ENCODE peak calls at places on chromosomes 6 and 20, in nine cellular contexts. S is AG10803; P is CD8-positive, alpha-beta T cell; V is suprapubic skin; W is GM12865; Y is heart left ventricle; A is epithelial cell of proximal tubule; Q is breast epithelium; M is endodermal cell. O is an unnamed sample.

GRCh38 chr20:63891061-63892002 is 3.6 kb upstream of the DNAJC5 start:
- DNase-seq in V (no peak), P (no peak), Y (no peak), W (no peak), Q (no peak), S (no peak), A (no peak), M (peak), O (peak)

GRCh38 chr6:16712931-16713484 is 48.3 kb downstream of the ATXN1 start:
- DNase-seq in Y (peak), Q (no peak), A (peak), V (no peak), P (no peak), W (peak), M (peak), S (peak), O (peak)

GRCh38 chr20:881051-881820 is 34.9 kb downstream of the ANGPT4 start:
- DNase-seq in W (peak), V (no peak), A (no peak), Q (no peak), S (peak), Y (no peak), M (no peak), P (no peak), O (peak)

GRCh38 chr20:45407783-45408645 is at the start of gene DBNDD2:
- DNase-seq in Q (no peak), P (no peak), A (no peak), V (no peak), Y (peak), M (no peak), S (no peak), W (no peak), O (peak)

GRCh38 chr6:170024940-170025339 is 265.9 kb downstream of the DLL1 start:
- DNase-seq in Q (peak), W (no peak), S (peak), A (no peak), Y (no peak), P (no peak), M (peak), V (peak), O (peak)

GRCh38 chr20:47392015-47392720 is 35.7 kb upstream of the ZMYND8 start:
- DNase-seq in M (no peak), V (no peak), A (peak), W (peak), P (no peak), Q (no peak), Y (no peak), S (peak), O (peak)

GRCh38 chr6:3750324-3751018 is 1.0 kb downstream of the PXDC1 start:
- DNase-seq in A (no peak), Y (peak), W (no peak), Q (peak), V (peak), P (no peak), M (peak), S (peak), O (peak)

GRCh38 chr6:15956205-15957106 is 172.4 kb upstream of the MYLIP start:
- DNase-seq in M (no peak), Y (no peak), A (no peak), Q (no peak), W (no peak), P (no peak), V (no peak), S (no peak), O (no peak)

GRCh38 chr6:107744927-107745326 is 79.2 kb downstream of the SCML4 start:
- DNase-seq in M (no peak), W (no peak), S (no peak), Y (no peak), A (no peak), Q (no peak), P (no peak), V (no peak), O (no peak)

GRCh38 chr20:63177134-63177784 is 38.7 kb downstream of the YTHDF1 start:
- DNase-seq in W (peak), A (no peak), Q (no peak), M (peak), S (no peak), P (no peak), V (no peak), Y (no peak), O (peak)

GRCh38 chr6:81998432-81998831 is 246.0 kb upstream of the TENT5A start:
- DNase-seq in Q (no peak), V (no peak), P (no peak), Y (no peak), A (no peak), M (no peak), S (peak), W (no peak), O (peak)

GRCh38 chr20:41140226-41141133 is 3.1 kb downstream of the PLCG1 start:
- DNase-seq in P (no peak), Y (no peak), Q (no peak), M (no peak), W (no peak), A (no peak), V (no peak), S (no peak), O (no peak)

GRCh38 chr6:161443868-161444267 is 170.0 kb upstream of the AGPAT4 start:
- DNase-seq in S (peak), Q (no peak), P (no peak), A (no peak), V (no peak), W (no peak), M (peak), Y (peak), O (no peak)

GRCh38 chr6:1901556-1901955 is 291.8 kb downstream of the FOXC1 start:
- DNase-seq in P (no peak), S (peak), A (no peak), Q (no peak), V (no peak), W (no peak), M (no peak), Y (no peak), O (peak)

GRCh38 chr6:144377586-144377985 is 92.5 kb downstream of the UTRN start:
- DNase-seq in V (no peak), A (no peak), Q (no peak), Y (no peak), P (no peak), S (peak), W (no peak), M (no peak), O (peak)

GRCh38 chr6:150169609-150170008 is 26.8 kb downstream of the PPP1R14C start:
- DNase-seq in Y (no peak), A (peak), P (no peak), W (peak), S (peak), V (no peak), Q (no peak), M (no peak), O (peak)

GRCh38 chr20:62602550-62602949 is 39.8 kb upstream of the SLCO4A1 start:
- DNase-seq in S (no peak), M (no peak), Y (peak), P (no peak), Q (peak), W (no peak), V (no peak), A (no peak), O (no peak)

GRCh38 chr6:151616600-151616999 is 122.8 kb downstream of the CCDC170 start:
- DNase-seq in S (no peak), V (no peak), Y (no peak), Q (no peak), A (no peak), W (no peak), P (no peak), M (no peak), O (no peak)

GRCh38 chr6:119147101-119148053 is 68.9 kb upstream of the FAM184A start:
- DNase-seq in Y (no peak), S (peak), M (no peak), A (peak), P (no peak), V (no peak), Q (no peak), W (peak), O (peak)

GRCh38 chr20:54320148-54320607 is 112.3 kb downstream of the PFDN4 start:
- DNase-seq in M (peak), A (no peak), Q (no peak), Y (no peak), P (no peak), W (no peak), S (no peak), V (no peak), O (peak)

GRCh38 chr6:163529605-163530004 is 115.1 kb downstream of the QKI start:
- DNase-seq in A (peak), Y (no peak), P (no peak), S (peak), Q (no peak), V (no peak), W (no peak), M (no peak), O (peak)

GRCh38 chr20:12928755-12929401 is 79.9 kb upstream of the SPTLC3 start:
- DNase-seq in M (no peak), Y (no peak), W (no peak), S (peak), A (peak), P (no peak), V (no peak), Q (no peak), O (peak)

GRCh38 chr20:46558511-46558959 is 8.1 kb upstream of the OCSTAMP start:
- DNase-seq in A (peak), W (no peak), V (no peak), Y (peak), P (no peak), M (no peak), Q (no peak), S (peak), O (peak)

GRCh38 chr6:169324661-169325459 is 71.2 kb upstream of the THBS2 start:
- DNase-seq in Q (no peak), A (no peak), P (no peak), S (peak), V (no peak), M (no peak), W (no peak), Y (no peak), O (peak)

GRCh38 chr6:24936641-24937317 is 1.0 kb upstream of the RIPOR2 start:
- DNase-seq in S (no peak), A (no peak), V (no peak), M (no peak), Q (no peak), W (peak), Y (no peak), P (no peak), O (peak)

GRCh38 chr6:7975764-7976146 is 65.2 kb upstream of the TXNDC5 start:
- DNase-seq in M (peak), W (peak), Q (peak), V (no peak), Y (no peak), S (peak), A (no peak), P (no peak), O (no peak)

GRCh38 chr20:51184289-51184688 is 161.4 kb upstream of the KCNG1 start:
- DNase-seq in V (no peak), Q (no peak), M (no peak), Y (no peak), A (no peak), P (no peak), W (no peak), S (peak), O (no peak)

GRCh38 chr20:51275816-51276215 is 252.9 kb upstream of the KCNG1 start:
- DNase-seq in P (no peak), W (no peak), Q (no peak), A (no peak), M (no peak), V (no peak), Y (no peak), S (peak), O (peak)

GRCh38 chr6:131183427-131184095 is 48.3 kb downstream of the AKAP7 start:
- DNase-seq in Y (no peak), V (no peak), A (no peak), W (no peak), S (no peak), P (no peak), M (peak), Q (no peak), O (no peak)
- TF ChIP-seq CTCF in Y (no peak), V (no peak), A (no peak), W (no peak), S (no peak), P (no peak), M (no peak), Q (no peak), O (no peak)

DNA sequence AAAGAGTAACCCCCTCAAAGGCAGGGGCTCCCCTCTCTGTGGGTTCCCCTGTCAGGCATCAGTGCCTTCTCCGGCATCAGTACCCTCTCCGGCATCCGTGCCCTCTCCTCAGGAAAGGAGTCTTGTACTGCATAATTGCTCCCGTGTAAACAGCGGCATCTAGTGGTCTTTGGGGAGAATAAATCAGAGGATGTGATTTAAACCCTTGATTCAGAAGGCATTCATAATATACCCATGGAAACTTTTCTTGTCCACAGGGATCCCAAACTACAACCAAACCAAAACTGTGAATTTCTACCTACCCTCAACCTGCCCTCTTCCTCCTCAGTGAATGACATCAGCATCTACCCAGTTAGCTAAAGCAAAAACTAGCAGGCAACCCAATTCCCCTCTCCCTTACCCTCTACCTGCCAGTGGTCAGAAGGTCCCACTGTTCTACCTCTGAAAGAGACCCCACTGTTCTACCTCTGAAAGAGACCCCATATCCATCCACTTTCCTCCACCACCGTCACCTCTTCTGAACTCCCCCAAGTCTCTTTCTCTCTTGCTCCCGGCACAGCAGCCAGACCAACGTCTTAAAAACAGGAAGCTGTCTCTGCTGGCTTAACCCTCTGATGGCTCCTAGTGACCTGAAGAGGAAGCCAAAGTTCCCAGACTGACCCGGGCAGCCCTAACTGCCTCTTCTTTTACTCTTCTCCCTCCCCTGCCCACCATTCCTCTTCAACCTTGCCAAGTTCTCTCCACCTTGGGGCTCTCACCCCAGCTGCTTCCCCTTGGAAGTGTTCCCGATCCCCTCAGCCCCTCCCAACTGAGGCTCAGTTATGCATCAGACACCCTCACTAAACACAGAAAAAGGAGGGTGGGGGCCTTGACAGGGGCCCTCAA is 27.2 kb downstream of the UBE2V1 start:
- DNase-seq in Y (peak), W (peak), Q (no peak), A (no peak), M (peak), P (no peak), S (peak), V (peak), O (peak)
- H3K4me3 ChIP-seq in Y (no peak), W (no peak), Q (peak), A (peak), M (no peak), P (peak), S (peak), V (peak), O (peak)

DNA sequence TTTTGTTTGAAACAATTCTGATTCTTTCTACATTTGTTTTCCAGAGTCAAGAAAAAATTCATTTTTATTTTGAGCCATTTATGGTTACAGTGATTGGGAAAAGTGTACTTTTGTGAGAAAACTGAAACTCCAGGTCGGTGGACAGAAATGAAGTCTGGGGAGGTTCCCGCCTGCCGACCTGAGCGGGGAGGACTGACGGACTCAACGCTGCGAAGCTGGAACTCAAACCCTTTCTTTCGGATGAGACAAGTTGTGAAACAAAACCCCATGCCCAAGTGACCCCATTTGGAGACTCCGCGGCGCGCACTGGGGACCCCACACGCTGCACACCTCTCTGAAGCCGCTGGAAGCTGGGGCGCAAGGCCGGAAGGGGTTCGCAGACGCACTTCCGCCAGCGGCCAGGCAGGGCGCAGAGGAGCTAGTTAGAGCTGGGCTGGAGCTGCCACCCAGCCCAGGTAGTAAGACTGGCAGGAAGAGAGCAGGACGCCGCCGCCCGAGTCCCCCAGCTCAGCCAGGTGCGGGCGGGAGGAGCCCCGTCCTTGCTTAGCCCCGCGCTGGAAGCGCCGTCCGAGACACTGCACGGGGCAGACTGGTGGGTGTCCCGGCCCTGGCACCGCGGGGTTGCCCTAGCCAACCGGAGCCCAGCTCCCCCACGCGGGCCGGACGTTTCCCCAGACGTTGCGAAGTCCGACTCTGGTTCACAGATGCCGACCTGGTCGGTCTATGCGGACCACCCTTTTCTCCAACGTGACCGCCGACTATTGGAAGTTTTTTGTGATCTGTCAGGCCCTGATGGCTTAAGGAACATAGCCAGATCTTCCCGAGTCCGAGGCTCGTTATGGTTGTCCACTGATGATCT is 19.8 kb upstream of the ZSCAN16 start:
- DNase-seq in S (peak), A (no peak), M (peak), W (peak), Q (peak), Y (peak), V (peak), P (peak), O (peak)
- TF ChIP-seq CTCF in S (peak), A (peak), M (peak), W (peak), Q (peak), Y (peak), V (peak), P (peak), O (peak)

GRCh38 chr6:131924881-131925474 is 26.2 kb downstream of the CCN2 start:
- DNase-seq in Q (no peak), M (no peak), Y (no peak), A (peak), W (peak), S (peak), V (no peak), P (no peak), O (no peak)
- H3K4me3 ChIP-seq in Q (no peak), M (no peak), Y (no peak), A (no peak), W (no peak), S (no peak), V (no peak), P (no peak), O (no peak)

DNA sequence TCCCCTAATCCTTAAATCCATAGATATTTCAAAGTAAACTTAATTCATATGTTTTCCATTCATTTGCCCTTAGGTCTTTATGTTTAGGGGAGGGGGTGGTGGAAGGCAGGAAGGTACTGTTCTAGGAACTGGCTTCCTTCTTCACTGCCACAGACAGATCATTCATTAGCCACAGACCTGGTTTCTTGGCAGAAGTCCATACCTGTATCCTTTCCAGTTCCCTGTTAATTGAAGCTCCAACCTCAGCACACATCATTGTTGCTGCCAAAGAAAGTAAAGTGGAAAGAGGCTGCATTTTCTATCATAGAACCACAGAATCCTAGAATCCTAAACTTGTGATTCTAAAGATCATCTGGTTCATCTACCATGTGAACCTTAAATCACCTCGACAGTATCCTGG is 123.0 kb downstream of the AIG1 start:
- DNase-seq in V (no peak), M (no peak), A (no peak), P (no peak), Y (no peak), W (no peak), Q (no peak), S (no peak), O (no peak)
- TF ChIP-seq CTCF in V (no peak), M (no peak), A (no peak), P (no peak), Y (no peak), W (no peak), Q (no peak), S (no peak), O (no peak)

GRCh38 chr6:134436950-134437349 is 119.0 kb upstream of the SGK1 start:
- DNase-seq in W (no peak), Y (no peak), V (no peak), P (no peak), S (peak), Q (no peak), A (no peak), M (no peak), O (peak)
- H3K4me3 ChIP-seq in W (no peak), Y (no peak), V (no peak), P (no peak), S (no peak), Q (no peak), A (no peak), M (no peak), O (no peak)

GRCh38 chr6:39366875-39367618 is 44.5 kb upstream of the KCNK16 start:
- DNase-seq in V (peak), P (no peak), M (no peak), Q (no peak), A (no peak), S (no peak), Y (no peak), W (no peak), O (no peak)

GRCh38 chr6:39367661-39368060 is 45.2 kb upstream of the KCNK16 start:
- DNase-seq in A (no peak), P (no peak), W (no peak), Y (no peak), S (no peak), V (no peak), Q (no peak), M (no peak), O (no peak)

GRCh38 chr6:39375405-39375804 is 52.9 kb upstream of the KCNK16 start:
- DNase-seq in Y (no peak), A (no peak), V (no peak), P (no peak), M (no peak), Q (no peak), S (no peak), W (no peak), O (no peak)

GRCh38 chr6:39365281-39366074 is 43.0 kb upstream of the KCNK16 start:
- DNase-seq in Q (no peak), V (no peak), W (no peak), Y (no peak), S (peak), P (no peak), A (peak), M (no peak), O (peak)

DNA sequence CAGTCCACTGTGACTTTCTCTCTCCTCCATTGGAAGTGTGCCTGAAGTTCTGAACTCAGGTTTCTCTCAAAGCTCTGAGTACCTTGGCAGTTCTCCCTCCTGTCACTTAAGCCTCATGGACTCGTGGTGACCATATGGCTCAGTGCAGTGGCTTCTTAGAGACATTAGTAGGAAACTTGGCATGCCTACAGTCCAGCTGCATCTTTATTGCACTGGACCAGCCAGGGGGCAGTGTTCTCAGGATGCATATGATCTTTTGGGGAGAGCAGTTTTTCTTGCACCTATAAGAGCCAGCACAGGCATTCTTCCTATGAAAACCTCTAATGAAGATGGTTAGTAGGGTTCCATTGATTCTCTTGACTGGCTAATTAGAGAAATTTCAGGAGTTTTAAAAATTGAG is 47.5 kb upstream of the KCNK16 start:
- DNase-seq in Q (no peak), S (no peak), Y (no peak), V (peak), P (no peak), W (no peak), A (no peak), M (no peak), O (no peak)
- TF ChIP-seq CTCF in Q (no peak), S (peak), Y (no peak), V (no peak), P (no peak), W (no peak), A (peak), M (peak), O (peak)

O was measured in osteoblast.